ENCODE peak calls at places on chromosome 2, in four cellular contexts. One of them, this sample, is unnamed.

GRCh38 chr2:241015439-241015838 is 17.0 kb downstream of the SNED1 start:
- DNase-seq in AML-193: no peak
- DNase-seq in head of caudate nucleus: no peak
- DNase-seq in midbrain: no peak
- DNase-seq in this sample: no peak

GRCh38 chr2:84247532-84247931 is 211.5 kb downstream of the SUCLG1 start:
- DNase-seq in AML-193: no peak
- DNase-seq in head of caudate nucleus: no peak
- DNase-seq in midbrain: no peak
- DNase-seq in this sample: no peak

GRCh38 chr2:241441492-241441891 is 66.9 kb downstream of the STK25 start:
- DNase-seq in AML-193: no peak
- DNase-seq in head of caudate nucleus: no peak
- DNase-seq in midbrain: no peak
- DNase-seq in this sample: no peak

GRCh38 chr2:101038455-101039255 is 36.6 kb downstream of the RPL31 start:
- DNase-seq in AML-193: peak
- DNase-seq in head of caudate nucleus: no peak
- DNase-seq in midbrain: no peak
- DNase-seq in this sample: no peak

GRCh38 chr2:102592601-102593000 is 26.8 kb upstream of the SLC9A2 start:
- DNase-seq in AML-193: peak
- DNase-seq in head of caudate nucleus: no peak
- DNase-seq in midbrain: no peak
- DNase-seq in this sample: no peak

GRCh38 chr2:237437566-237437965 is 23.6 kb upstream of the COL6A3 start:
- DNase-seq in AML-193: no peak
- DNase-seq in head of caudate nucleus: no peak
- DNase-seq in midbrain: no peak
- DNase-seq in this sample: no peak

GRCh38 chr2:98518106-98518505 is 73.4 kb downstream of the INPP4A start:
- DNase-seq in AML-193: peak
- DNase-seq in head of caudate nucleus: no peak
- DNase-seq in midbrain: peak
- DNase-seq in this sample: peak

GRCh38 chr2:175233135-175233719 is 51.7 kb upstream of the ATP5MC3 start:
- DNase-seq in AML-193: peak
- DNase-seq in head of caudate nucleus: no peak
- DNase-seq in midbrain: no peak
- DNase-seq in this sample: no peak

GRCh38 chr2:134718956-134719814 is at the start of gene TMEM163:
- DNase-seq in AML-193: no peak
- DNase-seq in head of caudate nucleus: no peak
- DNase-seq in midbrain: no peak
- DNase-seq in this sample: peak

GRCh38 chr2:67666386-67667053 is 269.4 kb downstream of the ETAA1 start:
- DNase-seq in AML-193: no peak
- DNase-seq in head of caudate nucleus: no peak
- DNase-seq in midbrain: no peak
- DNase-seq in this sample: no peak

GRCh38 chr2:173079968-173080860 is 4.6 kb downstream of the MAP3K20 start:
- DNase-seq in AML-193: no peak
- DNase-seq in head of caudate nucleus: no peak
- DNase-seq in midbrain: no peak
- DNase-seq in this sample: no peak

GRCh38 chr2:156483741-156484173 is 47.6 kb downstream of the GPD2 start:
- DNase-seq in AML-193: no peak
- DNase-seq in head of caudate nucleus: no peak
- DNase-seq in midbrain: no peak
- DNase-seq in this sample: no peak

GRCh38 chr2:125698280-125698679 is 957.7 kb upstream of the GYPC start:
- DNase-seq in AML-193: no peak
- DNase-seq in head of caudate nucleus: no peak
- DNase-seq in midbrain: no peak
- DNase-seq in this sample: no peak

GRCh38 chr2:99971326-99971965 is 170.9 kb downstream of the AFF3 start:
- DNase-seq in AML-193: no peak
- DNase-seq in head of caudate nucleus: no peak
- DNase-seq in midbrain: no peak
- DNase-seq in this sample: no peak

GRCh38 chr2:80007722-80008503 is 296.6 kb downstream of the LRRTM1 start:
- DNase-seq in AML-193: no peak
- DNase-seq in head of caudate nucleus: no peak
- DNase-seq in midbrain: no peak
- DNase-seq in this sample: no peak

GRCh38 chr2:98883780-98884211 is 52.2 kb downstream of the CRACDL start:
- DNase-seq in AML-193: no peak
- DNase-seq in head of caudate nucleus: peak
- DNase-seq in midbrain: no peak
- DNase-seq in this sample: no peak

GRCh38 chr2:28355521-28356094 is 37.0 kb upstream of the FOSL2 start:
- DNase-seq in AML-193: no peak
- DNase-seq in head of caudate nucleus: no peak
- DNase-seq in midbrain: no peak
- DNase-seq in this sample: no peak

GRCh38 chr2:179711375-179711774 is 150.0 kb downstream of the ZNF385B start:
- DNase-seq in AML-193: no peak
- DNase-seq in head of caudate nucleus: no peak
- DNase-seq in midbrain: no peak
- DNase-seq in this sample: no peak

GRCh38 chr2:43225093-43225787 is 1.2 kb downstream of the ZFP36L2 start:
- DNase-seq in AML-193: no peak
- DNase-seq in head of caudate nucleus: no peak
- DNase-seq in midbrain: peak
- DNase-seq in this sample: no peak

GRCh38 chr2:240930631-240931318 is 24.6 kb downstream of the CROCC2 start:
- DNase-seq in AML-193: no peak
- DNase-seq in head of caudate nucleus: no peak
- DNase-seq in midbrain: no peak
- DNase-seq in this sample: no peak

GRCh38 chr2:227623225-227623624 is 5.9 kb downstream of the SCYGR4 start:
- DNase-seq in AML-193: no peak
- DNase-seq in head of caudate nucleus: no peak
- DNase-seq in midbrain: no peak
- DNase-seq in this sample: no peak

GRCh38 chr2:118046628-118047210 is 32.8 kb upstream of the CCDC93 start:
- DNase-seq in AML-193: peak
- DNase-seq in head of caudate nucleus: no peak
- DNase-seq in midbrain: peak
- DNase-seq in this sample: no peak